ENCODE peak calls at places on chromosomes 7 and 10, in six cellular contexts. One of them, this sample, is unnamed.

GRCh38 chr10:6382081-6382480 is 179.3 kb downstream of the PFKFB3 start:
- DNase-seq in adrenal gland: no peak
- DNase-seq in GM23248: peak
- DNase-seq in GM12865: peak
- DNase-seq in H7: no peak
- DNase-seq in cardiac muscle cell: peak
- DNase-seq in this sample: peak

GRCh38 chr10:117477961-117478670 is 64.4 kb upstream of the EMX2 start:
- DNase-seq in GM12865: no peak
- DNase-seq in cardiac muscle cell: peak
- DNase-seq in GM23248: peak
- DNase-seq in H7: no peak
- DNase-seq in adrenal gland: no peak
- DNase-seq in this sample: no peak

GRCh38 chr7:142194201-142194600 is 63.7 kb downstream of the PRSS58 start:
- DNase-seq in GM12865: no peak
- DNase-seq in GM23248: peak
- DNase-seq in adrenal gland: no peak
- DNase-seq in H7: no peak
- DNase-seq in cardiac muscle cell: no peak
- DNase-seq in this sample: no peak

GRCh38 chr7:24713039-24713793 is 44.0 kb downstream of the GSDME start:
- DNase-seq in adrenal gland: peak
- DNase-seq in GM12865: no peak
- DNase-seq in GM23248: no peak
- DNase-seq in cardiac muscle cell: no peak
- DNase-seq in H7: peak
- DNase-seq in this sample: no peak

GRCh38 chr10:99395750-99396445 is 34.5 kb downstream of the GOT1 start:
- DNase-seq in GM23248: peak
- DNase-seq in cardiac muscle cell: peak
- DNase-seq in GM12865: no peak
- DNase-seq in H7: no peak
- DNase-seq in adrenal gland: no peak
- DNase-seq in this sample: peak

GRCh38 chr7:127189885-127190284 is 62.9 kb downstream of the GRM8 start:
- DNase-seq in GM23248: no peak
- DNase-seq in adrenal gland: peak
- DNase-seq in cardiac muscle cell: no peak
- DNase-seq in GM12865: no peak
- DNase-seq in H7: no peak
- DNase-seq in this sample: no peak

GRCh38 chr7:108007280-108007679 is 4.3 kb upstream of the LAMB1 start:
- DNase-seq in GM12865: no peak
- DNase-seq in H7: no peak
- DNase-seq in GM23248: no peak
- DNase-seq in cardiac muscle cell: peak
- DNase-seq in adrenal gland: no peak
- DNase-seq in this sample: no peak

GRCh38 chr7:106613861-106614560 is 46.9 kb downstream of the CCDC71L start:
- DNase-seq in adrenal gland: no peak
- DNase-seq in GM12865: no peak
- DNase-seq in cardiac muscle cell: peak
- DNase-seq in H7: no peak
- DNase-seq in GM23248: peak
- DNase-seq in this sample: no peak

GRCh38 chr10:99775850-99776249 is 6.6 kb upstream of the ABCC2 start:
- DNase-seq in adrenal gland: no peak
- DNase-seq in cardiac muscle cell: peak
- DNase-seq in GM23248: peak
- DNase-seq in GM12865: no peak
- DNase-seq in H7: no peak
- DNase-seq in this sample: no peak

GRCh38 chr10:77391605-77392235 is 245.9 kb downstream of the KCNMA1 start:
- DNase-seq in H7: peak
- DNase-seq in cardiac muscle cell: peak
- DNase-seq in GM12865: peak
- DNase-seq in adrenal gland: peak
- DNase-seq in GM23248: peak
- DNase-seq in this sample: peak

GRCh38 chr7:44990520-44991023 is 9.4 kb upstream of the CCM2 start:
- DNase-seq in cardiac muscle cell: peak
- DNase-seq in GM23248: peak
- DNase-seq in GM12865: no peak
- DNase-seq in H7: no peak
- DNase-seq in adrenal gland: no peak
- DNase-seq in this sample: no peak

GRCh38 chr7:30201161-30201666 is 66.4 kb downstream of the MTURN start:
- DNase-seq in adrenal gland: no peak
- DNase-seq in GM12865: peak
- DNase-seq in H7: no peak
- DNase-seq in GM23248: no peak
- DNase-seq in cardiac muscle cell: no peak
- DNase-seq in this sample: no peak

GRCh38 chr10:51666476-51666875 is 32.9 kb downstream of the CSTF2T start:
- DNase-seq in H7: no peak
- DNase-seq in adrenal gland: no peak
- DNase-seq in GM12865: no peak
- DNase-seq in cardiac muscle cell: peak
- DNase-seq in GM23248: no peak
- DNase-seq in this sample: no peak

GRCh38 chr10:33772370-33773331 is 438.2 kb upstream of the NRP1 start:
- DNase-seq in GM12865: peak
- DNase-seq in GM23248: peak
- DNase-seq in adrenal gland: peak
- DNase-seq in cardiac muscle cell: peak
- DNase-seq in H7: peak
- DNase-seq in this sample: no peak

GRCh38 chr7:31735991-31736982 is 49.3 kb downstream of the PPP1R17 start:
- DNase-seq in adrenal gland: peak
- DNase-seq in H7: peak
- DNase-seq in GM12865: peak
- DNase-seq in GM23248: peak
- DNase-seq in cardiac muscle cell: peak
- DNase-seq in this sample: peak

GRCh38 chr7:49866076-49866735 is 92.8 kb downstream of the VWC2 start:
- DNase-seq in cardiac muscle cell: no peak
- DNase-seq in GM23248: no peak
- DNase-seq in H7: no peak
- DNase-seq in adrenal gland: no peak
- DNase-seq in GM12865: no peak
- DNase-seq in this sample: no peak

GRCh38 chr7:47420117-47420780 is 161.7 kb downstream of the TNS3 start:
- DNase-seq in GM12865: no peak
- DNase-seq in adrenal gland: peak
- DNase-seq in GM23248: no peak
- DNase-seq in cardiac muscle cell: no peak
- DNase-seq in H7: no peak
- DNase-seq in this sample: no peak

GRCh38 chr10:62109532-62110293 is 158.9 kb downstream of the RTKN2 start:
- DNase-seq in cardiac muscle cell: no peak
- DNase-seq in GM12865: peak
- DNase-seq in H7: no peak
- DNase-seq in GM23248: no peak
- DNase-seq in adrenal gland: no peak
- DNase-seq in this sample: no peak

GRCh38 chr7:136617176-136617575 is 251.3 kb upstream of the CHRM2 start:
- DNase-seq in GM23248: peak
- DNase-seq in GM12865: no peak
- DNase-seq in H7: no peak
- DNase-seq in cardiac muscle cell: no peak
- DNase-seq in adrenal gland: no peak
- DNase-seq in this sample: no peak

GRCh38 chr7:86932038-86932512 is 127.4 kb downstream of the ELAPOR2 start:
- DNase-seq in GM23248: peak
- DNase-seq in cardiac muscle cell: peak
- DNase-seq in GM12865: no peak
- DNase-seq in H7: no peak
- DNase-seq in adrenal gland: no peak
- DNase-seq in this sample: no peak

GRCh38 chr10:96306516-96306915 is 2.3 kb downstream of the DNTT start:
- DNase-seq in GM23248: no peak
- DNase-seq in GM12865: peak
- DNase-seq in cardiac muscle cell: no peak
- DNase-seq in adrenal gland: peak
- DNase-seq in H7: no peak
- DNase-seq in this sample: peak

GRCh38 chr10:94076325-94076841 is 82.7 kb downstream of the PLCE1 start:
- DNase-seq in cardiac muscle cell: peak
- DNase-seq in GM23248: peak
- DNase-seq in H7: no peak
- DNase-seq in GM12865: no peak
- DNase-seq in adrenal gland: no peak
- DNase-seq in this sample: no peak

GRCh38 chr7:128209229-128210035 is 31.6 kb upstream of the LEP start:
- DNase-seq in cardiac muscle cell: peak
- DNase-seq in GM23248: peak
- DNase-seq in H7: peak
- DNase-seq in adrenal gland: peak
- DNase-seq in GM12865: peak
- DNase-seq in this sample: peak

GRCh38 chr7:79180533-79180932 is 272.9 kb downstream of the MAGI2 start:
- DNase-seq in H7: no peak
- DNase-seq in cardiac muscle cell: no peak
- DNase-seq in GM12865: no peak
- DNase-seq in GM23248: no peak
- DNase-seq in adrenal gland: no peak
- DNase-seq in this sample: no peak

GRCh38 chr10:121543545-121543944 is 54.7 kb downstream of the FGFR2 start:
- DNase-seq in cardiac muscle cell: no peak
- DNase-seq in GM23248: no peak
- DNase-seq in H7: no peak
- DNase-seq in GM12865: no peak
- DNase-seq in adrenal gland: no peak
- DNase-seq in this sample: no peak

GRCh38 chr10:95496246-95496911 is 64.8 kb downstream of the SORBS1 start:
- DNase-seq in GM12865: no peak
- DNase-seq in GM23248: peak
- DNase-seq in cardiac muscle cell: no peak
- DNase-seq in adrenal gland: no peak
- DNase-seq in H7: no peak
- DNase-seq in this sample: no peak

GRCh38 chr10:125857185-125857760 is 23.8 kb downstream of the DHX32 start:
- DNase-seq in GM23248: peak
- DNase-seq in adrenal gland: no peak
- DNase-seq in H7: peak
- DNase-seq in GM12865: no peak
- DNase-seq in cardiac muscle cell: no peak
- DNase-seq in this sample: no peak

GRCh38 chr10:31706464-31706863 is 222.2 kb downstream of the ARHGAP12 start:
- DNase-seq in cardiac muscle cell: no peak
- DNase-seq in GM23248: peak
- DNase-seq in adrenal gland: no peak
- DNase-seq in H7: no peak
- DNase-seq in GM12865: peak
- DNase-seq in this sample: no peak
- H3K4me3 ChIP-seq in cardiac muscle cell: no peak
- H3K4me3 ChIP-seq in GM23248: peak
- H3K4me3 ChIP-seq in adrenal gland: no peak
- H3K4me3 ChIP-seq in H7: no peak
- H3K4me3 ChIP-seq in GM12865: peak
- H3K4me3 ChIP-seq in this sample: no peak

DNA sequence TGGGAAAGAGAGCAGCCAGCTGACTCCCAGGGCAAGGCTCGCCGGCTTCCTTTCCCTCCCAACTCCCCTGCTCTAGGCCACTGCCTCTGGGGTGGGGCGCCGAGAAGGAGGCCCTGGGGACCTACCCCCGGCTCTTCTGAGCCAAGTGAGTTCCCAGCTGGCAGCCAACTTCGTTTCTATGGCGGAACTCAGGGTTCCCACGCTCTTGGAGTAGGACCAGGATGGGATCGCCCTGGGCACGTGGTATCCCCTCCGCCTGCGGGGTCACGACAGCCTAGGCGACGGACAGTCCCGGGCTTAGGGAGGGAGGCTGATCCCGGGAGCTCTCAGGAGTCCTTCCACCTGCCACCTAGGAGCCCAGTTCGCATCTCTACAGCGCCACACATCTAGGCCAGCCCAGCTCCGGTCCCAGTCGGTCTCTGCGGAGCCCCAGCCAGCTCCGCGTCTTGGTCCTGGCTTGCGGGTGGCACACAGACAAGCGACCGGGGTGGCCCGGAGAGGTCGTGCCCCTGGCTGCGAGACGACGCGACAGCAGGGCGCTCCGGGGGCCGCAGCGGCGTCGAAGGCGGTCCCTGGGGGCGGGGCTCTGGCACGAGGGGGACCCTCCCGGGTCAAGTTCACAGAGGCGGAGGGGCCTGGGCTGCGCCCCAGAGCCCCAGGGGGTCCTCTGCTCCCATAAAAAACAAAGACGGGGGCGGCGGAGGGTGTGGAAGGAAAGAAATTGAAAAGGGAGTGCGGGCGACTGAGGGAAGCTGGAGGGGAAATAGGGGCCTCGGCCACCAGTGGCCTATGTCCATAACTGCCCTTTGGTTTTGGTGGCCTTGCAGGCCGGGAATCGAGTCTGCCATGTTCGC is 20.4 kb upstream of the GATA3 start:
- DNase-seq in adrenal gland: no peak
- DNase-seq in H7: peak
- DNase-seq in cardiac muscle cell: no peak
- DNase-seq in GM23248: no peak
- DNase-seq in GM12865: no peak
- DNase-seq in this sample: no peak
- H3K4me3 ChIP-seq in adrenal gland: no peak
- H3K4me3 ChIP-seq in H7: peak
- H3K4me3 ChIP-seq in cardiac muscle cell: peak
- H3K4me3 ChIP-seq in GM23248: no peak
- H3K4me3 ChIP-seq in GM12865: no peak
- H3K4me3 ChIP-seq in this sample: no peak

DNA sequence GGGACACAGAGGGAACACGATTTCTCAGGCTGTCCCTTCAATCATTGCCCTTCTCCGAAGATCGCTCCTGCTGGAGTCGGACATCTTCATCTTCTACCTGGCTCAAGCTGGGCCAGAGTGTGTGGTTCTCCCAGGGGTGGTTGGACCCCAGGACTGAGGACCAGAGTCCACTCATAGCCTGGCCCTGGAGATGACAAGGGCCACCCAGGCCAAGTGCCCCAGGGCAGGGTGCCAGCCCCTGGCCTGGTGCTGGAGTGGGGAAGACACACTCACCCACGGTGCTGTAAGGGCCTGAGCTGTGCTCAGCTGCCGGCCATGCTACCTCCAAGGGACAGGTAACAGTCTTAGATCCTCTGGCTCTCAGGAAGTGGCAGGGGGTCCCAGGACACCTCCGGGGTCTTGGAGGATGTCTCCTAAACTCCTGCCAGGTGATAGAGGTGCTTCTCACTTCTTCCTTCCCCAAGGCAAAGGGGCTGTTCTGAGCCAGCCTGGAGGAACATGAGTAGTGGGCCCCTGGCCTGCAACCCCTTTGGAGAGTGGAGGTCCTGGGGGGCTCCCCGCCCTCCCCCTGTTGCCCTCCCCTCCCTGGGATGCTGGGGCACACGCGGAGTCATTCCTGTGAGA is 23.3 kb downstream of the TBATA start:
- DNase-seq in H7: no peak
- DNase-seq in GM12865: no peak
- DNase-seq in cardiac muscle cell: no peak
- DNase-seq in GM23248: no peak
- DNase-seq in adrenal gland: no peak
- DNase-seq in this sample: no peak
- H3K4me3 ChIP-seq in H7: no peak
- H3K4me3 ChIP-seq in GM12865: no peak
- H3K4me3 ChIP-seq in cardiac muscle cell: no peak
- H3K4me3 ChIP-seq in GM23248: no peak
- H3K4me3 ChIP-seq in adrenal gland: no peak
- H3K4me3 ChIP-seq in this sample: no peak

GRCh38 chr10:13705526-13706169 is 118.9 kb downstream of the PRPF18 start:
- DNase-seq in adrenal gland: no peak
- DNase-seq in GM23248: no peak
- DNase-seq in H7: no peak
- DNase-seq in GM12865: no peak
- DNase-seq in cardiac muscle cell: peak
- DNase-seq in this sample: no peak
- H3K4me3 ChIP-seq in adrenal gland: no peak
- H3K4me3 ChIP-seq in GM23248: peak
- H3K4me3 ChIP-seq in H7: no peak
- H3K4me3 ChIP-seq in GM12865: no peak
- H3K4me3 ChIP-seq in cardiac muscle cell: no peak
- H3K4me3 ChIP-seq in this sample: no peak

This sample was measured in Jurkat, Clone E6-1.